ENCODE peak calls at places on chromosomes 4 and X, in five cellular contexts. U is cardiac muscle cell, X is HL-60, E is testis, G is left lung. Z is an unnamed sample.

GRCh38 chrX:44203791-44204190 is 139.7 kb downstream of the EFHC2 start:
- DNase-seq in U (no peak), X (no peak), E (no peak), G (no peak), Z (no peak)

GRCh38 chr4:31461425-31461824 is 741.3 kb downstream of the PCDH7 start:
- DNase-seq in U (no peak), X (no peak), E (no peak), G (no peak), Z (peak; percentile 23)

GRCh38 chr4:74667944-74668343 is 126.4 kb downstream of the BTC start:
- DNase-seq in U (no peak), X (no peak), E (no peak), G (no peak), Z (no peak)

GRCh38 chr4:55345054-55345453 is 988 bp upstream of the SRD5A3 start:
- DNase-seq in U (no peak), X (no peak), E (no peak), G (no peak), Z (no peak)

GRCh38 chrX:88135735-88136134 is 611.3 kb upstream of the CPXCR1 start:
- DNase-seq in U (peak; percentile 0), X (no peak), E (no peak), G (no peak), Z (no peak)

GRCh38 chr4:148874331-148874730 is 432.1 kb upstream of the NR3C2 start:
- DNase-seq in U (no peak), X (no peak), E (no peak), G (no peak), Z (no peak)

GRCh38 chr4:4762909-4763814 is 96.3 kb upstream of the MSX1 start:
- DNase-seq in U (peak; percentile 83), X (peak; percentile 42), E (no peak), G (no peak), Z (peak; percentile 86)

GRCh38 chr4:123555500-123556273 is 159.1 kb downstream of the SPRY1 start:
- DNase-seq in U (peak; percentile 99), X (peak; percentile 87), E (peak; percentile 87), G (no peak), Z (peak; percentile 98)

GRCh38 chr4:47032405-47033106 is 1.2 kb downstream of the GABRB1 start:
- DNase-seq in U (peak; percentile 65), X (peak; percentile 59), E (peak; percentile 70), G (peak; percentile 82), Z (peak; percentile 51)

GRCh38 chr4:73345399-73345975 is 58.6 kb upstream of the ALB start:
- DNase-seq in U (peak; percentile 2), X (no peak), E (no peak), G (no peak), Z (no peak)

GRCh38 chr4:73344106-73344505 is 60.0 kb upstream of the ALB start:
- DNase-seq in U (no peak), X (no peak), E (no peak), G (no peak), Z (no peak)

GRCh38 chr4:73335717-73336116 is 68.4 kb upstream of the ALB start:
- DNase-seq in U (no peak), X (no peak), E (no peak), G (no peak), Z (no peak)

GRCh38 chr4:73343432-73343831 is 60.7 kb upstream of the ALB start:
- DNase-seq in U (no peak), X (no peak), E (no peak), G (no peak), Z (no peak)

DNA sequence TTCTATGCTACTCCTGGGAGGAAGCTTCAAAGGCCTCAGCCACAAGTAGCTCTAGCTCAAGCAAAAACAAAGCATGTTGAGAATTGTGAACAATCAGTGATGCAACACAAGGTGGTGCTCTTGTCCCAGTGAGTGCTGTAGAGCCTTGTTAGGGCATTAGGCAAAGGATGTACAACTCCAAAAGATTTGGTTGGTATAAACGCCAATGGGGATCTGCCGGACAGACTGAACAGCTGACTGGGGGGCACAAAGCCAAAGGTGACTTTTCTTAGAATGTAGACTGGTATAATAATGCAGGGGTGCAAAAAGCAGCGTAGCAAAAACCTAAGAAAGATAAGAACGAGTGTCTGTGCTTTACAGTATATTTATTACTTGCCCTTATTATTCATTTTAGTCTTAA is 62.6 kb upstream of the ALB start:
- DNase-seq in U (peak; percentile 83), X (peak; percentile 32), E (peak; percentile 68), G (no peak), Z (peak; percentile 61)
- TF ChIP-seq CTCF in U (peak; percentile 69), X (peak; percentile 27), E (peak; percentile 35), G (no peak), Z (peak; percentile 59)

DNA sequence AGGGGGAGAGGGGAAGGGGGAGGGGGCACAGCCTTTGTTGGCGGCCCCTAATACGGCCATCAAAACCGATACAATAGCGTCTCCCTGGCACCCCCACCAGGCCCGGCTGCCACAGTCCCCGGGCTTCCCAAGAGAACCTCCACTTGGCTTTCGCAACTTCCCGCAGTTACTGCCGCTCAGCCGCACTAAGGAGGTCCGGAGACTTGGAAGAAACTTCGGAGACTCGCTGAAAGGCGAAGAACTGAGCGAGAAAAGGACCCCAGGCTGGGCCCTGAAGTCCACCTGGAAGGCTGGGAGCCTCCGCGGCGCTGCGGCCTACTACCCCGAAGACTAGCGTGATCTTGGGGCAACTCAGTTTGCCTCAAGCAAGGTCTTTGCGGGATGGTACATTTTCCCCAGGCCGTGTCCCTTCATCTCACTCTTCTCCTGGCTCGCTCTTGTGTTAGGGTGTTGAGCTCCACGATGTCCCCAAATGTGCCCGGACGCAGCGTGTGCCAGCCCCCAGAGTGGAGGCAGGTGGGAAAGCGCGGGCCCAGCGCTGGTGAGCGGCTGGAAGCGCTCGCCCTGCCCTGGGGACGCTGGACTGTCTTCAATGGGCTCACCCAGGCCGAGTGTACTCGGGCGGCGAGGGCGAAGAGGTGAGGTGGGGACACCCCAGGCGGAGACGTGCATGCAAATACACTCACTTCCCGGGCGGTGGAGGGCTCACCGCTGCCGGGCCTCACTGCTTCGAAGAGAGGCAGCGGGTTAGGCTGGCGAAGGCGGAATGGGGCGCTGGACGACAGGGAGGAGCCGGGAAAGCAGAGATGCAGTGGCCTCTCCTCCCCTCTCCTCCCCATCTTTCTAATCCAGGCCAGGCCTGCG is 2.5 kb downstream of the NKX6-1 start:
- DNase-seq in U (peak; percentile 38), X (no peak), E (no peak), G (peak; percentile 74), Z (peak; percentile 38)
- H3K4me3 ChIP-seq in U (no peak overlapping the region), X (no peak overlapping the region), E (no peak overlapping the region), G (no peak overlapping the region), Z (peak overlapping the region; percentile 61)

GRCh38 chrX:110472265-110472664 is 113.6 kb downstream of the RTL9 start:
- DNase-seq in U (no peak), X (no peak), E (no peak), G (no peak), Z (no peak)

GRCh38 chrX:110477593-110478228 is 119.1 kb downstream of the RTL9 start:
- DNase-seq in U (no peak), X (no peak), E (no peak), G (no peak), Z (no peak)
- TF ChIP-seq CTCF in U (no peak), X (no peak), E (no peak), G (no peak), Z (no peak)

GRCh38 chr4:52103314-52103713 is 52.2 kb downstream of the SPATA18 start:
- DNase-seq in U (peak; percentile 49), X (peak; percentile 1), E (no peak), G (no peak), Z (no peak)
- H3K4me3 ChIP-seq in U (no peak overlapping the region), X (no peak overlapping the region), E (no peak overlapping the region), G (no peak overlapping the region), Z (no peak overlapping the region)